ENCODE peak calls at places on chromosomes 16 and 17, in ten cellular contexts. G is Right ventricle myocardium superior; A is C1 segment of cervical spinal cord; L is NCI-H1105 treated with DMSO at 0.1 percent for 48 hours; W is SJSA1; J is fibroblast of the conjunctiva; F is activated CD8-positive, alpha-beta T cell treated with anti-CD3 and anti-CD28 coated beads, Interleukin-2, amount 10 ng/mL, durations not matched to agents 7 days and 5 days; N is stimulated activated CD4-positive, alpha-beta T cell treated with anti-CD3 and anti-CD28 coated beads, TNF-alpha, amount 100 ng/mL, for 24 hours; V is posterior cingulate gyrus; U is foreskin keratinocyte. T is an unnamed sample.

GRCh38 chr17:47288531-47289116 is 35.0 kb downstream of the ITGB3 start:
- DNase-seq in G (no peak), A (no peak), L (no peak), W (no peak), J (no peak), F (no peak), N (no peak), V (no peak), U (no peak), T (no peak)

GRCh38 chr17:31274252-31274651 is 22.8 kb downstream of the OMG start:
- DNase-seq in G (no peak), A (no peak), L (peak), W (no peak), J (peak), F (no peak), N (no peak), V (no peak), U (peak), T (no peak)

GRCh38 chr17:17944743-17945142 is 27.5 kb downstream of the TOM1L2 start:
- DNase-seq in G (no peak), A (no peak), L (no peak), W (no peak), J (no peak), F (no peak), N (no peak), V (no peak), U (no peak), T (no peak)

GRCh38 chr17:7587831-7588230 is 2.1 kb downstream of the SOX15 start:
- DNase-seq in G (no peak), A (no peak), L (no peak), W (no peak), J (peak), F (no peak), N (no peak), V (no peak), U (no peak), T (no peak)

GRCh38 chr17:77300016-77300686 is 159.4 kb downstream of the SEC14L1 start:
- DNase-seq in G (no peak), A (no peak), L (no peak), W (no peak), J (no peak), F (no peak), N (no peak), V (no peak), U (no peak), T (no peak)

GRCh38 chr17:67520282-67520906 is 143.3 kb downstream of the PITPNC1 start:
- DNase-seq in G (no peak), A (no peak), L (no peak), W (no peak), J (no peak), F (no peak), N (no peak), V (no peak), U (no peak), T (no peak)

GRCh38 chr17:35890774-35891155 is 10.6 kb upstream of the CCL5 start:
- DNase-seq in G (no peak), A (no peak), L (peak), W (no peak), J (no peak), F (peak), N (no peak), V (no peak), U (no peak), T (no peak)

GRCh38 chr17:4617090-4617489 is 24.4 kb downstream of the ALOX15 start:
- DNase-seq in G (no peak), A (no peak), L (no peak), W (no peak), J (no peak), F (no peak), N (no peak), V (no peak), U (no peak), T (peak)

GRCh38 chr16:1745181-1745899 is 26.0 kb downstream of the NME3 start:
- DNase-seq in G (no peak), A (no peak), L (no peak), W (peak), J (peak), F (no peak), N (no peak), V (no peak), U (peak), T (peak)

GRCh38 chr17:60601443-60602384 is 1.7 kb downstream of the PPM1D start:
- DNase-seq in G (no peak), A (peak), L (peak), W (peak), J (peak), F (peak), N (peak), V (peak), U (peak), T (peak)

GRCh38 chr16:49712106-49712505 is 143.8 kb downstream of the ZNF423 start:
- DNase-seq in G (no peak), A (no peak), L (no peak), W (no peak), J (no peak), F (no peak), N (no peak), V (no peak), U (no peak), T (no peak)

GRCh38 chr17:21199856-21200255 is 14.1 kb downstream of the TMEM11 start:
- DNase-seq in G (no peak), A (no peak), L (no peak), W (no peak), J (no peak), F (no peak), N (no peak), V (no peak), U (no peak), T (no peak)

GRCh38 chr17:19411641-19412040 is 609 bp downstream of the RNF112 start:
- DNase-seq in G (no peak), A (no peak), L (no peak), W (no peak), J (no peak), F (no peak), N (no peak), V (no peak), U (no peak), T (no peak)

GRCh38 chr17:59492091-59492451 is 73.3 kb upstream of the DHX40 start:
- DNase-seq in G (no peak), A (no peak), L (no peak), W (peak), J (no peak), F (no peak), N (no peak), V (no peak), U (no peak), T (no peak)

GRCh38 chr16:66605177-66605999 is 884 bp downstream of the CMTM3 start:
- DNase-seq in G (peak), A (no peak), L (no peak), W (peak), J (no peak), F (peak), N (peak), V (peak), U (no peak), T (no peak)

GRCh38 chr16:89957214-89957785 is 8.7 kb downstream of the DEF8 start:
- DNase-seq in G (peak), A (no peak), L (no peak), W (no peak), J (no peak), F (no peak), N (no peak), V (no peak), U (no peak), T (no peak)

GRCh38 chr16:88940196-88941050 is 36.6 kb downstream of the CBFA2T3 start:
- DNase-seq in G (peak), A (no peak), L (no peak), W (no peak), J (no peak), F (no peak), N (no peak), V (no peak), U (no peak), T (no peak)

GRCh38 chr16:83433201-83433600 is 374.6 kb upstream of the HSBP1 start:
- DNase-seq in G (no peak), A (no peak), L (no peak), W (no peak), J (no peak), F (no peak), N (no peak), V (no peak), U (no peak), T (no peak)

GRCh38 chr17:7885357-7886226 is 3.0 kb upstream of the CHD3 start:
- DNase-seq in G (peak), A (no peak), L (peak), W (peak), J (no peak), F (peak), N (peak), V (peak), U (no peak), T (no peak)

GRCh38 chr17:58215685-58216084 is 3.4 kb downstream of the MKS1 start:
- DNase-seq in G (no peak), A (no peak), L (no peak), W (no peak), J (no peak), F (no peak), N (no peak), V (no peak), U (no peak), T (no peak)

T was measured in left lobe of liver.